ENCODE peak calls at places on chromosomes 11 and 22, in ten cellular contexts. L is GM23338, G is lung microvascular endothelial cell, E is iPS DF 19.7, P is fibroblast of lung, T is AG10803, I is LHCN-M2, Z is neural crest cell, O is pulmonary artery endothelial cell, U is GM18507. H is an unnamed sample.

GRCh38 chr11:93542753-93543246 is 391 bp downstream of the SMCO4 start:
- DNase-seq in U (no peak), E (no peak), T (no peak), Z (peak; percentile 35), I (no peak), P (no peak), L (no peak), O (no peak), G (no peak), H (no peak)

GRCh38 chr11:3036419-3036818 is 20.8 kb downstream of the CARS1 start:
- DNase-seq in I (no peak), L (no peak), U (no peak), Z (no peak), T (no peak), G (peak; percentile 28), P (no peak), E (no peak), O (no peak), H (no peak)

GRCh38 chr11:74966651-74967050 is 17.6 kb downstream of the SPCS2 start:
- DNase-seq in E (no peak), Z (no peak), U (no peak), O (no peak), T (no peak), L (no peak), I (no peak), P (peak; percentile 77), G (no peak), H (peak; percentile 54)

GRCh38 chr11:60699282-60699681 is at the start of gene MS4A8:
- DNase-seq in I (no peak), G (no peak), P (no peak), Z (no peak), U (no peak), O (no peak), L (no peak), E (no peak), T (no peak), H (no peak)

GRCh38 chr11:9462172-9462799 is 1.5 kb downstream of the ZNF143 start:
- DNase-seq in E (no peak), L (peak; percentile 14), P (peak; percentile 53), O (no peak), I (no peak), T (peak; percentile 47), Z (no peak), G (no peak), U (no peak), H (no peak)

GRCh38 chr11:109221190-109221589 is 200.8 kb upstream of the C11orf87 start:
- DNase-seq in T (no peak), E (no peak), L (no peak), P (no peak), I (no peak), G (no peak), O (no peak), Z (no peak), U (no peak), H (no peak)

GRCh38 chr11:79274636-79275315 is 166.1 kb downstream of the TENM4 start:
- DNase-seq in O (no peak), I (no peak), T (peak; percentile 83), L (no peak), U (no peak), P (peak; percentile 80), Z (no peak), E (no peak), G (no peak), H (peak; percentile 83)

GRCh38 chr11:64605248-64605560 is 14.2 kb downstream of the SLC22A12 start:
- DNase-seq in T (no peak), P (no peak), Z (no peak), G (no peak), U (no peak), L (no peak), O (no peak), E (no peak), I (no peak), H (no peak)

GRCh38 chr11:110130642-110131238 is 37.5 kb downstream of the ZC3H12C start:
- DNase-seq in Z (peak; percentile 40), I (peak; percentile 25), E (peak; percentile 7), O (no peak), U (no peak), G (no peak), P (peak; percentile 87), T (no peak), L (peak; percentile 44), H (no peak)

GRCh38 chr11:125593113-125593761 is 585 bp downstream of the STT3A start:
- DNase-seq in G (peak; percentile 40), E (peak; percentile 17), O (no peak), U (no peak), P (peak; percentile 60), I (peak; percentile 58), L (peak; percentile 64), Z (no peak), T (peak; percentile 30), H (peak; percentile 49)

GRCh38 chr11:129013737-129014475 is 71.2 kb upstream of the TP53AIP1 start:
- DNase-seq in L (no peak), E (no peak), U (no peak), G (no peak), Z (no peak), P (no peak), O (no peak), I (no peak), T (no peak), H (no peak)

GRCh38 chr22:30635273-30636225 is at the start of gene SLC35E4:
- DNase-seq in P (peak; percentile 87), U (peak; percentile 87), T (peak; percentile 87), G (peak; percentile 95), E (no peak), L (peak; percentile 94), Z (peak; percentile 95), I (peak; percentile 89), O (peak; percentile 63), H (peak; percentile 88)

GRCh38 chr11:67373916-67374570 is 645 bp upstream of the CLCF1 start:
- DNase-seq in T (peak; percentile 99), U (no peak), L (peak; percentile 86), I (peak; percentile 97), G (peak; percentile 93), P (peak; percentile 99), O (peak; percentile 58), Z (peak; percentile 55), E (no peak), H (peak; percentile 99)